ENCODE peak calls at places on chromosomes 1 and 21, in four cellular contexts. R is neural progenitor cell, A is K562, C is OCI-LY7. F is an unnamed sample.

GRCh38 chr1:85048296-85049064 is at the start of gene MCOLN3:
- DNase-seq in R (peak; percentile 77), A (peak; percentile 22), C (no peak), F (peak; percentile 66)

GRCh38 chr1:64077281-64077940 is 126.0 kb upstream of the UBE2U start:
- DNase-seq in R (no peak), A (no peak), C (no peak), F (no peak)

GRCh38 chr1:66450043-66450514 is 83.9 kb upstream of the SGIP1 start:
- DNase-seq in R (no peak), A (no peak), C (no peak), F (no peak)

GRCh38 chr1:233443040-233443439 is 115.5 kb downstream of the MAP3K21 start:
- DNase-seq in R (no peak), A (no peak), C (no peak), F (no peak)

GRCh38 chr1:8361198-8361849 is 43.4 kb downstream of the SLC45A1 start:
- DNase-seq in R (no peak), A (no peak), C (no peak), F (no peak)

GRCh38 chr1:213014642-213015041 is 1.0 kb downstream of the ANGEL2 start:
- DNase-seq in R (peak; percentile 29), A (no peak), C (peak; percentile 29), F (no peak)

GRCh38 chr21:41769933-41770332 is 3.1 kb upstream of the RIPK4 start:
- DNase-seq in R (no peak), A (no peak), C (no peak), F (no peak)

GRCh38 chr1:31095298-31095981 is 29.9 kb upstream of the PUM1 start:
- DNase-seq in R (no peak), A (no peak), C (no peak), F (no peak)

GRCh38 chr21:35882791-35883240 is 177.5 kb downstream of the SETD4 start:
- DNase-seq in R (no peak), A (no peak), C (no peak), F (no peak)

GRCh38 chr1:16236091-16236494 is 890 bp downstream of the CPLANE2 start:
- DNase-seq in R (peak; percentile 46), A (peak; percentile 51), C (peak; percentile 69), F (peak; percentile 71)

GRCh38 chr21:35102488-35103407 is 53.6 kb upstream of the RUNX1 start:
- DNase-seq in R (no peak), A (peak; percentile 40), C (peak; percentile 80), F (peak; percentile 25)

GRCh38 chr1:31651025-31651424 is 6.3 kb upstream of the PEF1 start:
- DNase-seq in R (no peak), A (no peak), C (no peak), F (no peak)

GRCh38 chr1:230863449-230863848 is 4.9 kb downstream of the C1orf198 start:
- DNase-seq in R (no peak), A (no peak), C (peak; percentile 32), F (no peak)

GRCh38 chr1:59815892-59816291 is 1.1 kb downstream of the HOOK1 start:
- DNase-seq in R (no peak), A (no peak), C (no peak), F (no peak)

GRCh38 chr1:118158918-118159317 is 26.1 kb downstream of the SPAG17 start:
- DNase-seq in R (no peak), A (no peak), C (no peak), F (no peak)

GRCh38 chr1:27876341-27877114 is 4.2 kb downstream of the THEMIS2 start:
- DNase-seq in R (no peak), A (no peak), C (no peak), F (no peak)

GRCh38 chr21:29470397-29470796 is 171.7 kb downstream of the BACH1 start:
- DNase-seq in R (no peak), A (no peak), C (no peak), F (no peak)

GRCh38 chr21:29462475-29462874 is 163.8 kb downstream of the BACH1 start:
- DNase-seq in R (no peak), A (no peak), C (no peak), F (no peak)

GRCh38 chr21:29466532-29466931 is 167.8 kb downstream of the BACH1 start:
- DNase-seq in R (no peak), A (no peak), C (no peak), F (no peak)

DNA sequence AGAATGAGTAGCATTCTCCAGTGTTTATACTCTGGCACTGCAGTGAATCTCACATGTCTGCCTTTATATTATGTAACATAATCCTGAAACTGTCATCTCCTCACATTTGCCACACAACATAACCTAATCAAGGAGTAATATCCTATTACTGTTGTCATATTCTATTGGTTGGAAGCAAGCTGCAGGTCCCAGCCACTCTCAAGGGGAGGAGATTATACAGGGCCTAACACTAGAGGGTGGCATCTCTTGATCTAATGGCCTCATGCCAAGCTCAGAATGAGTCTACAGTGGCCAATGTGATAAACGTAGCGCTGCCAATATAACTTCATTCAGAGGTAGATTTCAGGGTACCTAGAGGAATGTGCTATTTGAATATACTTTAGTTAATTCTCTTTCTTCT is 166.8 kb downstream of the BACH1 start:
- DNase-seq in R (no peak), A (no peak), C (no peak), F (no peak)
- TF ChIP-seq CTCF in R (no peak), A (no peak), C (no peak), F (no peak)

DNA sequence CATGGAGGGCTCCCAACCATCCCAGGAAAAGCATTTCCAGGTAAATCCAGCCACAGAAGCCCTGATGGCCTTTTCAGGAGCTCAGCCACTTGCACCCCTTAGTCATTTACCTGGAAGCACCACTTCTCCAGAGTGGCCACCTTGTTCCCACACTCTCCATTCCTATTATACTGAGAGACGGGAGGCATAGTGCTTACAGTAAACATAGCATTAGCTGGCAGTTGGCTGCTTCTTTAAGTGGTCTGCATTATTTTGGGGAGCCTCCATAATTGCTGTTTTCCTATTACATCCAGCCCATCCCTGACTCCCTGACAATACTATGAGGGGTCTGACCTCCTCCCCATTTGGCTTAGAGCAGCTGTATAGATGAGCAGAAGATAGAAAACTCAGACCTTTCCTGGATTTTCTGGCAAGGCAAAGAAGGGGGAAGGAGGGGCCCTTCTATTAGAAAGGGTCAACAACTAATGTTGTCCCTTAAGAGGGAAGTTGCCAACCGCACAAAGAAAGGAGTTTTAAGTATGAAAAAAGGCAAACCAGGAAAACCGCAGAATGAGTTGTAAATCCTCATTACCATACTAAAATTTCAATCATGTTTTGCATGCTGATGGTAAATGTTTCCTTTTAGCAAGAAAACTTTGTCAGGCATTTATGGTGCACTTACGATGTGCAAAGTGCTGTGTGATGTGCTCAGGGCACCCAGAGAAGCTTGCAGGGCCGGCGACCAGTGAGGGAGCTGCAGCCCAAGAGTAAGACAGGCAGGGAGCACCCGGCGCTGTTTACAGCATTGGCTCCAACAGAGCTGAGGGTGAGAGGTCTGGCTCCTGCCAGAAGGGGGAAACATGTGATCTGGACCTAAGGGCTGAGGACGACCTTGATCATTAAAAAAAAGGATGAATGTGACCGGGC is 167.3 kb downstream of the ZZZ3 start:
- DNase-seq in R (peak; percentile 65), A (no peak), C (peak; percentile 37), F (no peak)
- TF ChIP-seq CTCF in R (peak; percentile 35), A (peak; percentile 28), C (no peak), F (no peak)

GRCh38 chr1:201826830-201827229 is 2.1 kb upstream of the IPO9 start:
- DNase-seq in R (peak; percentile 53), A (no peak), C (no peak), F (no peak)
- TF ChIP-seq CTCF in R (no peak), A (no peak), C (no peak), F (no peak)

GRCh38 chr1:168343566-168343965 is 62.9 kb downstream of the TBX19 start:
- DNase-seq in R (no peak), A (no peak), C (peak; percentile 2), F (no peak)
- TF ChIP-seq CTCF in R (peak; percentile 14), A (peak; percentile 69), C (peak; percentile 42), F (peak; percentile 27)

GRCh38 chr1:218346391-218347204 is 1.5 kb downstream of the TGFB2 start:
- DNase-seq in R (peak; percentile 43), A (no peak), C (no peak), F (no peak)

GRCh38 chr1:218347713-218348627 is 2.8 kb downstream of the TGFB2 start:
- DNase-seq in R (no peak), A (no peak), C (no peak), F (no peak)

GRCh38 chr1:218345673-218346390 is 696 bp downstream of the TGFB2 start:
- DNase-seq in R (peak; percentile 80), A (peak; percentile 53), C (peak; percentile 11), F (peak; percentile 50)

GRCh38 chr1:218347316-218347712 is 2.2 kb downstream of the TGFB2 start:
- DNase-seq in R (peak; percentile 46), A (no peak), C (no peak), F (no peak)

DNA sequence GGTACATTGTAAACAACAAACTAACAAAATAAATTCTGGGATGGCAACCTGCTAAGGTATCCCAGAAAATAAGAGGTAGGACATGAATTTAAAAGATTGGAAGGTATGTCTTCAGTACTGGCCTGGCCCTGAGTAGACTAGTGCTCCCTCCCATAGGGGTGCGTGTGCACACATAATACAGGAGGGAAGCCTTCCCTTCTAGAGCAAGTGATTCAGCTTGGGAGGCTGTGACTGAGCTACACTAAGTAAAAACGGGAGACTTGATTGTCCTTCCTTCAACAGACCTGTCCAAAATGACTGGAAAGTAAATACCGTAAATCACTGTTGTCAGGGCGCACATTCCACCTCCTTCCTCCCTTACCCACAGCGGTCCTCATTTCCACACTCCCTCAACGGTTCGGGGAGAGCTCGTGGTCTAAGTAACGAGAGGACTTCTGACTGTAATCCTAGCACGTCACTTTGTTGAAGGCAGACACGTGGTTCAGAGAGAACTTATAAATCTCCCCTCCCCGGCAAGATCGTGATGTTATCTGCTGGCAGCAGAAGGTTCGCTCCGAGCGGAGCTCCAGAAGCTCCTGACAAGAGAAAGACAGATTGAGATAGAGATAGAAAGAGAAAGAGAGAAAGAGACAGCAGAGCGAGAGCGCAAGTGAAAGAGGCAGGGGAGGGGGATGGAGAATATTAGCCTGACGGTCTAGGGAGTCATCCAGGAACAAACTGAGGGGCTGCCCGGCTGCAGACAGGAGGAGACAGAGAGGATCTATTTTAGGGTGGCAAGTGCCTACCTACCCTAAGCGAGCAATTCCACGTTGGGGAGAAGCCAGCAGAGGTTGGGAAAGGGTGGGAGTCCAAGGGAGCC is at the start of gene TGFB2:
- DNase-seq in R (peak; percentile 29), A (peak; percentile 74), C (no peak), F (no peak)
- TF ChIP-seq CTCF in R (no peak), A (no peak), C (no peak), F (no peak)

DNA sequence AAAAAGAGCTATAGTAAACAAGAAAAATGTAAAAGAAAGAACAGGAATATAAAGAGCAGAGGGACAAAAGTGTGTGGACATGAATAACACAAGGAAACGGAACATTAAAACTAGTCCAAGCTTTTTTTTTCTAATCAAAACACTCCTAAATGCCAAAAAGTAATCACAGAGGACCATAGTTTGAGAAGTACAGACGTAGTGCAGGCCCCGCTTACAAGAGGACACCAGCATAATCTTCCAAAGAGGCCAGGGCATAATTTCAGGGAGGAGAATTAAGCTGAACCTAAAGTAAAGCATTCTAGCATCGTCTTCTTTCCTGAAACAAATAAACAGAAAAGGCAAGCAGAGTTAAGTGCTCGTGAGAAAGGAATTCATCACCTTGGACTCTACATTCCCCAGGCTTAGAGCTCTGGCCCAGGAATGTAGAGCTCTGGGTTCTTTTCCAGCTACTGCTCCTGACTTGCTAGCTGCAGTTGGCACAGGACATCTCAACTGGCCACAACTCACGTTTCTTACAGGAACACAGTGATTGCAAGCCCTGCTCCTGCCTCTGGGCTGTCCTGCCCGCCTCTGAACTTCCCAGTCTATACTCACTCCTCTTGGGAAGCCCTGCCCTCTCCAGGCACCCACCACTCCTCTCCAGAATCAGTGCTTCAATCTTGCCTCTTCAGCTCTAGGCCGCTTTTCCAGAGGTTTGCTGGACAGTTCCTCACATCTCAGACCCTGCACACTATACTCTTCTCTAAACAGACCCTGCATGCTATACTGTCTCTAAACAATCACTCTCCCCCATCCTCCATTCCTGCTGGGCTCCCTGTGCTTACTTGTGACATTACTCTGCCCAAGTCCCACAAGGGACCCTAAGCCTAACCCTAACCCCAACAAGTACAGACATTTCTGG is 9.8 kb downstream of the RGS8 start:
- DNase-seq in R (no peak), A (no peak), C (no peak), F (no peak)
- TF ChIP-seq CTCF in R (no peak), A (no peak), C (no peak), F (no peak)

F was measured in GM13977.